ENCODE peak calls at places on chromosomes 11 and 22, in nine cellular contexts. H, S, D, N, U, J, F, I and A are unnamed samples.

GRCh38 chr11:14029971-14030531 is 67.5 kb downstream of the SPON1 start:
- DNase-seq in H (peak; percentile 69), S (no peak), D (peak; percentile 33), N (no peak), U (no peak), J (no peak), F (peak; percentile 70), I (peak; percentile 84), A (peak; percentile 9)

GRCh38 chr22:28837640-28838039 is 37.3 kb upstream of the XBP1 start:
- DNase-seq in H (no peak), S (no peak), D (no peak), N (no peak), U (no peak), J (no peak), F (no peak), I (no peak), A (no peak)

GRCh38 chr11:86678823-86679222 is 6.4 kb upstream of the ME3 start:
- DNase-seq in H (no peak), S (no peak), D (no peak), N (no peak), U (no peak), J (no peak), F (no peak), I (no peak), A (peak; percentile 40)

GRCh38 chr11:131441398-131441797 is 71.0 kb downstream of the NTM start:
- DNase-seq in H (no peak), S (no peak), D (no peak), N (no peak), U (no peak), J (no peak), F (no peak), I (no peak), A (peak; percentile 30)

GRCh38 chr11:45275823-45276222 is 10.3 kb downstream of the SYT13 start:
- DNase-seq in H (no peak), S (no peak), D (no peak), N (no peak), U (no peak), J (no peak), F (no peak), I (no peak), A (peak; percentile 23)

GRCh38 chr11:3087373-3087772 is 30.1 kb upstream of the CARS1 start:
- DNase-seq in H (no peak), S (no peak), D (no peak), N (no peak), U (no peak), J (no peak), F (no peak), I (no peak), A (no peak)

GRCh38 chr22:32660292-32660691 is 141.2 kb upstream of the TIMP3 start:
- DNase-seq in H (peak; percentile 81), S (peak; percentile 57), D (peak; percentile 74), N (peak; percentile 13), U (peak; percentile 68), J (peak; percentile 3), F (peak; percentile 73), I (peak; percentile 79), A (peak; percentile 68)

GRCh38 chr22:19037282-19038163 is 84.7 kb downstream of the DGCR2 start:
- DNase-seq in H (no peak), S (no peak), D (no peak), N (no peak), U (no peak), J (no peak), F (no peak), I (no peak), A (no peak)

GRCh38 chr22:37258005-37258790 is 14.1 kb upstream of the RAC2 start:
- DNase-seq in H (no peak), S (no peak), D (no peak), N (no peak), U (no peak), J (no peak), F (no peak), I (peak; percentile 0), A (no peak)

GRCh38 chr11:86579406-86579731 is 93.0 kb downstream of the ME3 start:
- DNase-seq in H (no peak), S (no peak), D (no peak), N (no peak), U (no peak), J (no peak), F (no peak), I (no peak), A (peak; percentile 35)